ENCODE peak calls at places on chromosomes 11 and 22, in nine cellular contexts. One of them, this sample, is unnamed.

GRCh38 chr11:105720096-105720495 is 110.2 kb downstream of the GRIA4 start:
- DNase-seq in fibroblast of mammary gland: no peak
- DNase-seq in cardiac muscle cell: no peak
- DNase-seq in NB4: no peak
- DNase-seq in CD4-positive, alpha-beta T cell: no peak
- DNase-seq in OCI-LY7: no peak
- DNase-seq in RWPE1: no peak
- DNase-seq in fibroblast of pulmonary artery: no peak
- DNase-seq in PC-9: no peak
- DNase-seq in this sample: no peak

GRCh38 chr11:9143726-9144125 is 52.3 kb upstream of the SCUBE2 start:
- DNase-seq in fibroblast of mammary gland: peak; percentile 30
- DNase-seq in cardiac muscle cell: no peak
- DNase-seq in NB4: no peak
- DNase-seq in CD4-positive, alpha-beta T cell: no peak
- DNase-seq in OCI-LY7: no peak
- DNase-seq in RWPE1: no peak
- DNase-seq in fibroblast of pulmonary artery: no peak
- DNase-seq in PC-9: no peak
- DNase-seq in this sample: no peak

GRCh38 chr22:36317658-36318271 is 64.8 kb downstream of the APOL1 start:
- DNase-seq in fibroblast of mammary gland: no peak
- DNase-seq in cardiac muscle cell: no peak
- DNase-seq in NB4: no peak
- DNase-seq in CD4-positive, alpha-beta T cell: no peak
- DNase-seq in OCI-LY7: no peak
- DNase-seq in RWPE1: no peak
- DNase-seq in fibroblast of pulmonary artery: no peak
- DNase-seq in PC-9: no peak
- DNase-seq in this sample: no peak

GRCh38 chr11:64090811-64091516 is 55.2 kb downstream of the FLRT1 start:
- DNase-seq in fibroblast of mammary gland: peak; percentile 54
- DNase-seq in cardiac muscle cell: peak; percentile 82
- DNase-seq in NB4: peak; percentile 92
- DNase-seq in CD4-positive, alpha-beta T cell: no peak
- DNase-seq in OCI-LY7: peak; percentile 7
- DNase-seq in RWPE1: no peak
- DNase-seq in fibroblast of pulmonary artery: peak; percentile 69
- DNase-seq in PC-9: no peak
- DNase-seq in this sample: peak; percentile 37

GRCh38 chr11:118398797-118399564 is 2.4 kb upstream of the ATP5MG start:
- DNase-seq in fibroblast of mammary gland: no peak
- DNase-seq in cardiac muscle cell: peak; percentile 59
- DNase-seq in NB4: no peak
- DNase-seq in CD4-positive, alpha-beta T cell: peak; percentile 16
- DNase-seq in OCI-LY7: peak; percentile 54
- DNase-seq in RWPE1: no peak
- DNase-seq in fibroblast of pulmonary artery: peak; percentile 23
- DNase-seq in PC-9: no peak
- DNase-seq in this sample: no peak

GRCh38 chr11:133966924-133967598 is 10.3 kb upstream of the IGSF9B start:
- DNase-seq in fibroblast of mammary gland: no peak
- DNase-seq in cardiac muscle cell: peak; percentile 14
- DNase-seq in NB4: peak; percentile 39
- DNase-seq in CD4-positive, alpha-beta T cell: peak; percentile 61
- DNase-seq in OCI-LY7: no peak
- DNase-seq in RWPE1: no peak
- DNase-seq in fibroblast of pulmonary artery: no peak
- DNase-seq in PC-9: no peak
- DNase-seq in this sample: peak; percentile 49

GRCh38 chr11:127199306-127199801 is 198.8 kb upstream of the KIRREL3 start:
- DNase-seq in fibroblast of mammary gland: no peak
- DNase-seq in cardiac muscle cell: no peak
- DNase-seq in NB4: no peak
- DNase-seq in CD4-positive, alpha-beta T cell: no peak
- DNase-seq in OCI-LY7: no peak
- DNase-seq in RWPE1: no peak
- DNase-seq in fibroblast of pulmonary artery: no peak
- DNase-seq in PC-9: no peak
- DNase-seq in this sample: no peak

GRCh38 chr11:116791002-116791812 is 472 bp downstream of the APOA5 start:
- DNase-seq in fibroblast of mammary gland: peak; percentile 64
- DNase-seq in cardiac muscle cell: peak; percentile 77
- DNase-seq in NB4: peak; percentile 83
- DNase-seq in CD4-positive, alpha-beta T cell: peak; percentile 74
- DNase-seq in OCI-LY7: peak; percentile 71
- DNase-seq in RWPE1: peak; percentile 40
- DNase-seq in fibroblast of pulmonary artery: peak; percentile 74
- DNase-seq in PC-9: peak; percentile 63
- DNase-seq in this sample: peak; percentile 91

GRCh38 chr22:44347098-44347497 is 34.3 kb upstream of the SHISAL1 start:
- DNase-seq in fibroblast of mammary gland: no peak
- DNase-seq in cardiac muscle cell: no peak
- DNase-seq in NB4: no peak
- DNase-seq in CD4-positive, alpha-beta T cell: no peak
- DNase-seq in OCI-LY7: no peak
- DNase-seq in RWPE1: no peak
- DNase-seq in fibroblast of pulmonary artery: no peak
- DNase-seq in PC-9: no peak
- DNase-seq in this sample: no peak

GRCh38 chr11:10261821-10262220 is 32.2 kb downstream of the SBF2 start:
- DNase-seq in fibroblast of mammary gland: no peak
- DNase-seq in cardiac muscle cell: no peak
- DNase-seq in NB4: no peak
- DNase-seq in CD4-positive, alpha-beta T cell: no peak
- DNase-seq in OCI-LY7: no peak
- DNase-seq in RWPE1: peak; percentile 8
- DNase-seq in fibroblast of pulmonary artery: peak; percentile 17
- DNase-seq in PC-9: no peak
- DNase-seq in this sample: no peak
- TF ChIP-seq CTCF in fibroblast of mammary gland: no peak
- TF ChIP-seq CTCF in cardiac muscle cell: no peak
- TF ChIP-seq CTCF in NB4: no peak
- TF ChIP-seq CTCF in CD4-positive, alpha-beta T cell: no peak
- TF ChIP-seq CTCF in OCI-LY7: no peak
- TF ChIP-seq CTCF in RWPE1: no peak
- TF ChIP-seq CTCF in fibroblast of pulmonary artery: no peak
- TF ChIP-seq CTCF in PC-9: no peak
- TF ChIP-seq CTCF in this sample: no peak

GRCh38 chr11:108593214-108593909 is at the start of gene EXPH5:
- DNase-seq in fibroblast of mammary gland: peak; percentile 32
- DNase-seq in cardiac muscle cell: peak; percentile 52
- DNase-seq in NB4: peak; percentile 90
- DNase-seq in CD4-positive, alpha-beta T cell: peak; percentile 87
- DNase-seq in OCI-LY7: peak; percentile 4
- DNase-seq in RWPE1: peak; percentile 89
- DNase-seq in fibroblast of pulmonary artery: peak; percentile 35
- DNase-seq in PC-9: peak; percentile 97
- DNase-seq in this sample: peak; percentile 63
- TF ChIP-seq CTCF in fibroblast of mammary gland: no peak
- TF ChIP-seq CTCF in cardiac muscle cell: no peak
- TF ChIP-seq CTCF in NB4: no peak
- TF ChIP-seq CTCF in CD4-positive, alpha-beta T cell: no peak
- TF ChIP-seq CTCF in OCI-LY7: no peak
- TF ChIP-seq CTCF in RWPE1: no peak
- TF ChIP-seq CTCF in fibroblast of pulmonary artery: no peak
- TF ChIP-seq CTCF in PC-9: peak; percentile 33
- TF ChIP-seq CTCF in this sample: no peak

GRCh38 chr11:34356130-34356529 is 1.7 kb downstream of the ABTB2 start:
- DNase-seq in fibroblast of mammary gland: no peak
- DNase-seq in cardiac muscle cell: no peak
- DNase-seq in NB4: peak; percentile 61
- DNase-seq in CD4-positive, alpha-beta T cell: no peak
- DNase-seq in OCI-LY7: no peak
- DNase-seq in RWPE1: no peak
- DNase-seq in fibroblast of pulmonary artery: no peak
- DNase-seq in PC-9: no peak
- DNase-seq in this sample: no peak
- TF ChIP-seq CTCF in fibroblast of mammary gland: no peak
- TF ChIP-seq CTCF in cardiac muscle cell: no peak
- TF ChIP-seq CTCF in NB4: peak; percentile 31
- TF ChIP-seq CTCF in CD4-positive, alpha-beta T cell: no peak
- TF ChIP-seq CTCF in OCI-LY7: peak; percentile 31
- TF ChIP-seq CTCF in RWPE1: no peak
- TF ChIP-seq CTCF in fibroblast of pulmonary artery: no peak
- TF ChIP-seq CTCF in PC-9: no peak
- TF ChIP-seq CTCF in this sample: no peak

DNA sequence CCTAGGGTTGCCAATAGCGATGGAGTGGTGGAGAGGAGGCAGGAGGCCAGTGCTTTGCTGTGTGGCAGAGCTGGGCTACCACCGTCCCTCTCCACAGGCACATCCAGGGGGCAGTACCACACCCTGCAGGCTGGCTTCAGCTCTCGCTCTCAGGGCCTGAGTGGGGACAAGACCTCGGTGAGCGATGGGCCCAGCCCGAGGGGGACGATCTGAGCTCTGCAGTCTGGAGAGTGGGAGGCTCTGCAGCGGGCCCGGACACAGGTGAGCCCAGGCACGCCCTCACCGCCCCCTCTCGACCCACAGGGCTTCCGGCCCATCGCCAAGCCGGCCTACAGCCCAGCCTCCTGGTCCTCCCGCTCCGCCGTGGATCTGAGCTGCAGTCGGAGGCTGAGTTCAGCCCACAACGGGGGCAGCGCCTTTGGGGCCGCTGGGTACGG is 2.5 kb downstream of the PKP3 start:
- DNase-seq in fibroblast of mammary gland: peak; percentile 37
- DNase-seq in cardiac muscle cell: peak; percentile 42
- DNase-seq in NB4: no peak
- DNase-seq in CD4-positive, alpha-beta T cell: no peak
- DNase-seq in OCI-LY7: no peak
- DNase-seq in RWPE1: peak; percentile 28
- DNase-seq in fibroblast of pulmonary artery: peak; percentile 36
- DNase-seq in PC-9: no peak
- DNase-seq in this sample: no peak
- TF ChIP-seq CTCF in fibroblast of mammary gland: peak; percentile 26
- TF ChIP-seq CTCF in cardiac muscle cell: peak; percentile 40
- TF ChIP-seq CTCF in NB4: no peak
- TF ChIP-seq CTCF in CD4-positive, alpha-beta T cell: no peak
- TF ChIP-seq CTCF in OCI-LY7: no peak
- TF ChIP-seq CTCF in RWPE1: peak; percentile 6
- TF ChIP-seq CTCF in fibroblast of pulmonary artery: peak; percentile 34
- TF ChIP-seq CTCF in PC-9: no peak
- TF ChIP-seq CTCF in this sample: no peak

GRCh38 chr22:17869285-17870096 is 95.2 kb upstream of the BID start:
- DNase-seq in fibroblast of mammary gland: no peak
- DNase-seq in cardiac muscle cell: no peak
- DNase-seq in NB4: no peak
- DNase-seq in CD4-positive, alpha-beta T cell: no peak
- DNase-seq in OCI-LY7: no peak
- DNase-seq in RWPE1: no peak
- DNase-seq in fibroblast of pulmonary artery: no peak
- DNase-seq in PC-9: no peak
- DNase-seq in this sample: no peak
- TF ChIP-seq CTCF in fibroblast of mammary gland: no peak
- TF ChIP-seq CTCF in cardiac muscle cell: no peak
- TF ChIP-seq CTCF in NB4: no peak
- TF ChIP-seq CTCF in CD4-positive, alpha-beta T cell: no peak
- TF ChIP-seq CTCF in OCI-LY7: no peak
- TF ChIP-seq CTCF in RWPE1: no peak
- TF ChIP-seq CTCF in fibroblast of pulmonary artery: no peak
- TF ChIP-seq CTCF in PC-9: no peak
- TF ChIP-seq CTCF in this sample: no peak

DNA sequence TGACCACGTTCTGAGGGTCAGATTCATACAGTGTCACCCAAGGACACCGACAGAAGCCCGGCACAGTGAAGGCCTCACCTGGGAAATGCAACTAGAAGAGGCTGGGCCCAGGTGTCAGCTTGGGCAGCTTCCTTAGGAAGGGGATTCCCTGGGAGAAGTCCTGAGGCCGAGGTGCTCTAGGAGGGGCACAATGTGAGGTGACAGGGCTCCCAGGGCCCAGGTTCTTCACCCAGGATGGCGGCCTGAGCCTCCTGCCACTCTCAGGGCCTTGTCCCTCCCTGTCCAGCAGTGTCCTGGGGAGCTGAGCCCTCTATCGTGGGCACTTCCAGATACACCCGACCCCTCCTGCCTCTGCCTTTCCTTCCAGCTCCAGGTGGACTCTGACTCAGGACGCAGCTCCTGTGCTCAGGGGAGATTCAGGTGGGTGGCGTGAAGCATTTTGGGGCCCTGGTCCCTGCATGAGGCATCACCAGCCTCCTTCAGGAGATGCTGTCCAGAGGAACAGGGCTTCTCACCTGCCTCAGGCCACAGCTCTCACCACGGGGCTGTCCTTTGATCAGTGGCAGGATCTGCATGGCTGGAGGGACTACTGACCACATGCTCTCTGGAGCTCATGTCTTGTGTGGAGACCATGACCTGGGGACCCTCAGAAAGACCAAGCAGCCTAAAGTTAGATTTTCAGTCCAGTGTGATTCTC is 58.6 kb downstream of the GGTLC2 start:
- DNase-seq in fibroblast of mammary gland: no peak
- DNase-seq in cardiac muscle cell: no peak
- DNase-seq in NB4: no peak
- DNase-seq in CD4-positive, alpha-beta T cell: no peak
- DNase-seq in OCI-LY7: no peak
- DNase-seq in RWPE1: no peak
- DNase-seq in fibroblast of pulmonary artery: no peak
- DNase-seq in PC-9: no peak
- DNase-seq in this sample: no peak
- TF ChIP-seq CTCF in fibroblast of mammary gland: no peak
- TF ChIP-seq CTCF in cardiac muscle cell: no peak
- TF ChIP-seq CTCF in NB4: no peak
- TF ChIP-seq CTCF in CD4-positive, alpha-beta T cell: no peak
- TF ChIP-seq CTCF in OCI-LY7: no peak
- TF ChIP-seq CTCF in RWPE1: no peak
- TF ChIP-seq CTCF in fibroblast of pulmonary artery: no peak
- TF ChIP-seq CTCF in PC-9: no peak
- TF ChIP-seq CTCF in this sample: peak; percentile 7

DNA sequence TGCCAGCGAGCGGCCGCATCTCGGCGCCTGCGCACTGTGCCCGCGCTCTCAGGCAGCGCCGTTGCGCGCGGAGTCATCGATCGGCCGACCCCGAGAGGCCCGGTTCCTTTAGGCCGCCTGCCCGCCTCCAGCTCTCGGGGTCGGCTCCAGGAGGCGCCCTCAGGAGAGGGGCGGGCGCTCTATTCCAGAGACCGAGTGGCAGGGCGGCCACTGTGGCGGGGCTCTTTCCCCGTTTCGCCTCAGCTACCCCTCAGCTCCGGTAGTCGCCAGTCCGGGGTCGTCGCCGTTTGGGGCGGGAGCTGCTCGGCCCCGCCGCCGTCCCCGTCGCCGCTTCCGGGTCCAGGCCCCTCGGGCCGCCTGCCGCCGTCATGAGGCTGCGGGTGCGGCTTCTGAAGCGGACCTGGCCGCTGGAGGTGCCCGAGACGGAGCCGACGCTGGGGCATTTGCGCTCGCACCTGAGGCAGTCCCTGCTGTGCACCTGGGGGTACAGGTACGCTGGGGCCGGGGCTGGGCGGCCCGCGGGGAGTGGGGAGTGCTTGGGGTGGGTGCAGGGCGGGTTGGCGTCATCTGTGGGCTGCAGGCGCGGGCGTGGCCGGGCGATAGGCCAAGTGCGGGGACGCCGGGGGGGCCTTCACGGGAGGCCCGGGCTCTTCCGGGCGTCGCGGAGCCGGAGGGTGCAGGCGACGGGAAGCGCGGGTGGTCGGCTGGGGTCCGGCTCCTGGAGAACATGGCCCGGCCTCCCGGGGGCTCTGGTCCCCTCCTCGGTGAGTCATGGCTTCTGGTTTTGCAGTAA is at the start of gene FBXO7:
- DNase-seq in fibroblast of mammary gland: peak; percentile 88
- DNase-seq in cardiac muscle cell: peak; percentile 96
- DNase-seq in NB4: peak; percentile 89
- DNase-seq in CD4-positive, alpha-beta T cell: peak; percentile 81
- DNase-seq in OCI-LY7: peak; percentile 90
- DNase-seq in RWPE1: peak; percentile 72
- DNase-seq in fibroblast of pulmonary artery: peak; percentile 94
- DNase-seq in PC-9: peak; percentile 90
- DNase-seq in this sample: peak; percentile 85
- TF ChIP-seq CTCF in fibroblast of mammary gland: peak; percentile 24
- TF ChIP-seq CTCF in cardiac muscle cell: peak; percentile 24
- TF ChIP-seq CTCF in NB4: no peak
- TF ChIP-seq CTCF in CD4-positive, alpha-beta T cell: peak; percentile 23
- TF ChIP-seq CTCF in OCI-LY7: peak; percentile 41
- TF ChIP-seq CTCF in RWPE1: peak; percentile 18
- TF ChIP-seq CTCF in fibroblast of pulmonary artery: peak; percentile 12
- TF ChIP-seq CTCF in PC-9: peak; percentile 59
- TF ChIP-seq CTCF in this sample: peak; percentile 59